ENCODE peak calls at places on chromosomes 16 and 17, in nine cellular contexts. A is GM06990, X is AG04450, T is HFFc6, C is ascending aorta, Y is omental fat pad, E is cardiac muscle cell, H is mesothelial cell of epicardium, B is AG10803. P is an unnamed sample.

GRCh38 chr17:60327122-60327869 is 64.6 kb downstream of the USP32 start:
- DNase-seq in T (no peak), A (no peak), X (no peak), H (no peak), Y (no peak), B (no peak), E (no peak), C (no peak), P (no peak)

GRCh38 chr17:10556301-10557005 is 7.0 kb upstream of the MYH2 start:
- DNase-seq in Y (no peak), T (no peak), X (no peak), B (peak), H (no peak), A (no peak), C (no peak), E (peak), P (no peak)

GRCh38 chr16:46961373-46962353 is 11.8 kb downstream of the DNAJA2 start:
- DNase-seq in X (no peak), T (peak), Y (no peak), E (no peak), H (no peak), A (no peak), B (peak), C (no peak), P (peak)

GRCh38 chr17:31487648-31488263 is 96.3 kb downstream of the RAB11FIP4 start:
- DNase-seq in A (peak), T (no peak), C (peak), Y (peak), E (peak), B (peak), H (peak), X (no peak), P (peak)

GRCh38 chr16:65975049-65975708 is 391.3 kb upstream of the CDH5 start:
- DNase-seq in A (no peak), T (peak), B (peak), Y (no peak), C (no peak), E (peak), X (peak), H (no peak), P (peak)

GRCh38 chr17:76134911-76135809 is 5.9 kb downstream of the FOXJ1 start:
- DNase-seq in C (no peak), A (no peak), B (no peak), H (no peak), T (no peak), E (no peak), X (no peak), Y (no peak), P (no peak)

GRCh38 chr16:74811911-74812310 is 37.3 kb upstream of the FA2H start:
- DNase-seq in T (no peak), Y (no peak), H (no peak), B (peak), C (no peak), A (no peak), E (no peak), X (no peak), P (no peak)

GRCh38 chr17:33154869-33155455 is 138.1 kb downstream of the ASIC2 start:
- DNase-seq in Y (no peak), T (no peak), H (no peak), X (no peak), A (no peak), B (no peak), E (no peak), C (no peak), P (no peak)

GRCh38 chr17:34252890-34253525 is 2.1 kb upstream of the CCL2 start:
- DNase-seq in X (no peak), H (no peak), C (no peak), A (no peak), Y (no peak), E (peak), T (peak), B (peak), P (no peak)

GRCh38 chr16:9345889-9346288 is 254.4 kb downstream of the HAPSTR1 start:
- DNase-seq in Y (no peak), X (no peak), C (no peak), T (no peak), H (no peak), B (no peak), E (no peak), A (no peak), P (no peak)

GRCh38 chr16:2964416-2965223 is 545 bp downstream of the KREMEN2 start:
- DNase-seq in H (peak), C (no peak), B (no peak), Y (no peak), A (peak), T (no peak), E (no peak), X (no peak), P (peak)

GRCh38 chr17:21252875-21253645 is at the start of gene NATD1:
- DNase-seq in A (peak), C (peak), X (peak), Y (peak), H (peak), E (peak), B (peak), T (peak), P (peak)

GRCh38 chr17:29155966-29156338 is 24.2 kb downstream of the MYO18A start:
- DNase-seq in T (no peak), X (no peak), H (no peak), C (no peak), B (peak), Y (no peak), A (no peak), E (peak), P (no peak)

GRCh38 chr16:23836404-23837291 is 865 bp downstream of the PRKCB start:
- DNase-seq in H (peak), A (peak), Y (no peak), E (no peak), T (no peak), B (no peak), X (no peak), C (no peak), P (no peak)

GRCh38 chr17:79993390-79994221 is 42.1 kb downstream of the TBC1D16 start:
- DNase-seq in Y (peak), E (peak), H (peak), T (peak), C (peak), A (peak), X (peak), B (peak), P (peak)

DNA sequence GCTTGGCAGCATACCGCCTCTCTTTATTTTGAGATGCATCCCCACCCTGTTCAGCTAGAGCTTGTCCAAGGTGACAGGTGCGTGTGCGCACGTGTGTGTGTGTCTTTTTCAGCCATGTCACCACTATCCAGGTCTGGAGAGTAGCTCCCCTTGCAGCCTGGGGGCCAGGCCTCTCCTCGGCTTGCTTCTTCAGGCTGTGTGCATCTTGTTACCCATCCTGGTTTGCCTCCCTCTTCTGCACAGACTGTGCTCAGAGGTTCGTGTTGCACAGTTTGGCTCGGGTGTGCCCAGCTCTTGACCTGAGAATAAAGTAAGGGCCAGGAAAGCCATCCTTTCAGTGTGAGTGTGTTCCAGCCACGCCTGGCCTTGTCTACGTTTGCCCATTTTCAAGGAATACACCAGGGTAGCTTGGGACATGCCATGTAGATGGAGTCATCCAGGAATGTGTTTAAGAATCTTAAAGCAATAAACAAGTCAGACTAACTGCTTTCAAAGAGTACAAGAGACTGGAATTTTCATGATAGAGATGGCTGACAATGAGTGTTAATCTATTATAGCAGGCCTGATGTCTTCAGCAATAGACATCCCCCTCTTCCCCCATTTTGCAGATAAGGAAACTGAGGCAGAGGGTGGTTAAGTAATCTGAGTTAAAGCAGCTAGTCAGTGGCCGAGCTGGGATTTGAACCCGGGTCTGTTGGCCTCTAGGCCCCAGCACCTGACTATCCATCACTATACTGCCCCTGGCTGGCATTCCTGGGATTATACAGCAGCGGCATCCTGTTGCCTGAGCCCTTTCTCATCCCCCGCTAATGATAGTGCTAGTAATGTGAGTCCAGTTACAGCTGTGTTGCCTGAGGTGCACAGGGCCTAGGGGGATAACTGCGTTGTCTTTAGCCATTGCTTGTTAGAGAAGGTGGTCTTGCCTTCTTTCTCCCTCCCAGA is 77.9 kb downstream of the KSR1 start:
- DNase-seq in C (no peak), T (peak), Y (no peak), E (peak), A (no peak), X (peak), B (peak), H (no peak), P (peak)
- TF ChIP-seq CTCF in C (no peak), T (peak), Y (no peak), E (no peak), A (no peak), X (peak), B (no peak), H (no peak), P (no peak)

GRCh38 chr16:28042856-28043255 is 20.7 kb downstream of the GSG1L start:
- DNase-seq in X (no peak), B (peak), E (peak), C (no peak), T (peak), H (no peak), Y (no peak), A (no peak), P (no peak)
- TF ChIP-seq CTCF in X (no peak), B (no peak), E (no peak), C (no peak), T (no peak), H (no peak), Y (no peak), A (no peak), P (no peak)

GRCh38 chr17:82349287-82349701 is 9.8 kb upstream of the TEX19 start:
- DNase-seq in Y (no peak), E (peak), X (no peak), B (peak), H (no peak), A (no peak), C (no peak), T (no peak), P (no peak)

GRCh38 chr17:82348866-82349265 is 10.2 kb upstream of the TEX19 start:
- DNase-seq in E (peak), A (no peak), X (no peak), H (no peak), T (no peak), B (peak), Y (no peak), C (no peak), P (no peak)

GRCh38 chr17:82351713-82352488 is 7.1 kb upstream of the TEX19 start:
- DNase-seq in Y (peak), X (peak), A (peak), E (peak), B (peak), C (peak), T (peak), H (peak), P (peak)

GRCh38 chr17:82351254-82351712 is 7.8 kb upstream of the TEX19 start:
- DNase-seq in E (no peak), B (no peak), Y (no peak), H (no peak), A (peak), C (no peak), X (no peak), T (no peak), P (no peak)

DNA sequence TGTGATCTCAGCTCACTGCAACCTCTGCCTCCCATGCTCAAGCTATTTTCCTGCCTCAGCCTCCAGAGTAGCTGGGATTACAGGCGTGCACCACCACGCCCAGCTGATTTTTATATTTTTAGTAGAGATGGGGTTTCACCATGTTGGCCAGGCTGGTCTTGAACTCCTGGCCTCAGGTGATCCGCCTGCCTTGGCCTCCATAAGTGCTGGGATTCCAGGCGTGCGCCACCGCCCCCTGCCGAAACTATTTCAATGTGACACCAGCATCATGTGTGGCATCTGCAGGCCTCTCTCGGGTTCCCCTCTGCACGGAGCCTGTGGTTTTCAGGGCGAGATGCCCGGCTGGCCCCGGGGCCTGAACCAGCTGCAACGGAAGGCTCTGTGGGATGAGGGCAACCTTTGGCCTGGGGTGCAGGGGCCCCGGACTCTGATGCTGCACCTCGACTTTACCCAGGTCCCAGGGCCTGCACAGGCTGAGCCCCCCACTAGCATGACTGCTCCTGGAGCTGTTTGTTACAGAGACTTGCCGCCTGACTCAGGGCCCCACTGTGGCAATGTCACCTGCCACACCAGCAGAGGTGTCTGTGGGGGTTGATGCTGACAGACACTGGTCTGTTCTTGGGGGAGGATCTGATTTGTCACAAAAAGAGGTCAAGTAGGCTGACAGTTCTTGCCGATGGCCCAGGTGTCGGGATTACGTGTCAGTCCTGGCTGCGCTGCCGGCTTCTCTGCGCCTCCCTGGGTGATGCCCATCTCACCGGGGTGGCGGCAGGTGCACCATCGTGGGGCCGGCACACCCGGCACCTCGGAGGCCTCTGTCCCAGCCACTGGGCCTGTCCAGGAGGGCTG is 8.6 kb upstream of the TEX19 start:
- DNase-seq in E (no peak), C (no peak), T (peak), B (peak), Y (no peak), A (peak), X (no peak), H (no peak), P (no peak)
- TF ChIP-seq CTCF in E (no peak), C (no peak), T (peak), B (peak), Y (no peak), A (peak), X (no peak), H (no peak), P (no peak)

GRCh38 chr16:80319181-80319580 is 221.6 kb upstream of the DYNLRB2 start:
- DNase-seq in C (no peak), Y (no peak), X (no peak), E (no peak), A (no peak), T (no peak), H (no peak), B (no peak), P (peak)
- TF ChIP-seq CTCF in C (no peak), Y (no peak), X (no peak), E (no peak), A (peak), T (peak), H (no peak), B (peak), P (peak)

DNA sequence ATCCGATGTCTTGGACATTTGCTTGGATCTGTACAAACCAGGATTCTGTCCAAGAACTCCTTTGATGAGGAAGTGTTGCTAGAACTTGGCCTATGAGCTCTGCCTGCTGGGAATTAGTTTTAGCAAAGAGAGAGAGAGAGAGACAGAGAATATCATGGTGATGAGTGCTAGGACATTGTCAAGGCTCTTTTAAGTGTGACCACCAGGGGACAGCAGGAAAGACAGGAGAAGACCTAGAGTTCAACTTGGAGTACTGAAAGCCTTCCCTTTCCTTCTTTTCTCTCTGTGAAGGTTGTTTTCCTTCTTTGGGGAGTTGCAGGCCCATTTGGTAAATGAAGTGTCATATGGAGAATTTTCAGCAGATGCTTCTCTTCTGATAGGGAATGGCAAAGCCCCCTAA is 389.2 kb upstream of the HSBP1 start:
- DNase-seq in B (no peak), C (no peak), E (no peak), A (no peak), Y (no peak), T (no peak), H (no peak), X (no peak), P (no peak)
- TF ChIP-seq CTCF in B (no peak), C (no peak), E (no peak), A (no peak), Y (no peak), T (peak), H (no peak), X (peak), P (no peak)

DNA sequence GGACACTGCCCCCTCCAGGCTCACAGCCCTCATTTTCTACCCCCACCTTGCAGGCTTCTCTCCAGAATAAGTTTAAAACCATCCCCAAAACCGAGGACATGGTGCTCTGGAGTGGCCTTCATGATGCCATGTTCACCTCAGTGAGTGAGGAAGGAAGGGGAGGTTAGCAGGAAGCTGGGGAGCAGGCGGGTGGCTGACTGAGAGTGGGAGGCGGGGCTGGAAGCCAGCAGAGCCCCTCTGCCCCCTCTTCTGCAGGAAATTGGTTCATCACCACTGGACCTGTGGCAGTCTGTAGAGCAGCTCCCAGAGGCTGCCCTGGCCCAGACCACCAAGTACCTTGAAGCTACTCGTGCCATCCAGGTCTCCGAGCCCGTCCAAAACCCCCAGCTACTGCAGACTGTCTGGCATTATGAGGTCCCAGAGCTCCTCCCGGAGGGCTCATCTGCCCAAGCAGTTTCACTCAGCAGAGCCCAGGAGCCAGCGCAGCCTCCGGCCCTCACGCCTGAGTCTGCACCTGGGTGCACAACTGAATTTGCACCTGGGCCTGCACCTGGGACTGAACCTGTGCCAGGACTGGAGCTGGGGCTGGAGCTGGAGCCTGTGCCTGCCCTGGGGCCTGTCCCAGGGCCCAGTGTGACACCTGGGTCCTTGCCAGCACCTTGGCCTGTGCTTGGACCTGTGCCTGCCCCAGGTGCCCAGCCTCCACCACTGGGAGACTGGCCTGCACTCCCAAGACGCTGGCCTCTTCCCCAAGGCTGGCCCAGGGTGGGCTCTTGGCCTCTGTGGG is 19.0 kb downstream of the C16orf96 start:
- DNase-seq in H (no peak), X (no peak), E (no peak), T (no peak), A (no peak), C (no peak), B (no peak), Y (no peak), P (no peak)
- TF ChIP-seq CTCF in H (no peak), X (no peak), E (no peak), T (no peak), A (peak), C (no peak), B (no peak), Y (no peak), P (no peak)

P was measured in mammary epithelial cell.